ENCODE peak calls at places on chromosomes 11 and 22, in four cellular contexts. F is NCI-H1092 treated with DMSO at 0.1 percent for 48 hours; U is T-helper 2 cell; V is activated T-cell treated with anti-CD3 and anti-CD28 coated beads, Interleukin-2, amount 50 U/mL, for 72 hours. P is an unnamed sample.

GRCh38 chr11:96123301-96123700 is 199.4 kb upstream of the MTMR2 start:
- DNase-seq in V (no peak), U (no peak), F (no peak), P (no peak)

GRCh38 chr22:46547179-46547882 is 9.9 kb upstream of the CELSR1 start:
- DNase-seq in V (no peak), F (no peak), U (no peak), P (no peak)

GRCh38 chr11:34299962-34300350 is 57.9 kb downstream of the ABTB2 start:
- DNase-seq in F (no peak), U (no peak), V (no peak), P (no peak)

GRCh38 chr11:18706330-18707243 is 8.0 kb downstream of the TMEM86A start:
- DNase-seq in V (peak; percentile 35), U (peak; percentile 76), F (peak; percentile 61), P (peak; percentile 49)

GRCh38 chr11:77191823-77192495 is 63.9 kb downstream of the MYO7A start:
- DNase-seq in U (peak; percentile 56), V (peak; percentile 81), F (peak; percentile 7), P (peak; percentile 22)

GRCh38 chr11:29527391-29527936 is 489.4 kb downstream of the KCNA4 start:
- DNase-seq in V (no peak), U (no peak), F (no peak), P (no peak)

GRCh38 chr22:22201185-22201924 is 43.2 kb upstream of the VPREB1 start:
- DNase-seq in F (peak; percentile 57), U (peak; percentile 70), V (no peak), P (no peak)

GRCh38 chr11:83862691-83863090 is 576.5 kb upstream of the CCDC90B start:
- DNase-seq in F (no peak), U (no peak), V (no peak), P (no peak)

GRCh38 chr11:2662430-2663299 is 37.1 kb downstream of the KCNQ1OT1 start:
- DNase-seq in V (no peak), F (no peak), U (no peak), P (no peak)

GRCh38 chr22:23862103-23862502 is 4.4 kb downstream of the SLC2A11 start:
- DNase-seq in V (peak; percentile 62), F (peak; percentile 14), U (peak; percentile 69), P (peak; percentile 22)

GRCh38 chr11:102974552-102975280 is 19.2 kb upstream of the MMP13 start:
- DNase-seq in F (no peak), V (no peak), U (no peak), P (no peak)

GRCh38 chr11:116211166-116211565 is 561.6 kb downstream of the BUD13 start:
- DNase-seq in V (no peak), U (no peak), F (no peak), P (no peak)